ENCODE peak calls at places on chromosomes 2 and 18, in four cellular contexts. One of them, this sample, is unnamed.

GRCh38 chr18:36412778-36413177 is 115.3 kb downstream of the FHOD3 start:
- DNase-seq in astrocyte of the spinal cord: peak
- DNase-seq in HFF-Myc: no peak
- DNase-seq in activated naive CD4-positive, alpha-beta T cell treated with anti-CD3 and anti-CD28 coated beads, Interleukin-2, amount 10 ng/mL, durations not matched to agents 7 days and 5 days: no peak
- DNase-seq in this sample: peak

GRCh38 chr18:78739843-78740677 is 239.6 kb upstream of the SALL3 start:
- DNase-seq in activated naive CD4-positive, alpha-beta T cell treated with anti-CD3 and anti-CD28 coated beads, Interleukin-2, amount 10 ng/mL, durations not matched to agents 7 days and 5 days: no peak
- DNase-seq in HFF-Myc: no peak
- DNase-seq in astrocyte of the spinal cord: no peak
- DNase-seq in this sample: no peak

GRCh38 chr2:111161971-111162370 is 41.3 kb downstream of the BCL2L11 start:
- DNase-seq in astrocyte of the spinal cord: no peak
- DNase-seq in HFF-Myc: no peak
- DNase-seq in activated naive CD4-positive, alpha-beta T cell treated with anti-CD3 and anti-CD28 coated beads, Interleukin-2, amount 10 ng/mL, durations not matched to agents 7 days and 5 days: no peak
- DNase-seq in this sample: no peak

GRCh38 chr2:84946204-84947009 is 24.6 kb upstream of the KCMF1 start:
- DNase-seq in activated naive CD4-positive, alpha-beta T cell treated with anti-CD3 and anti-CD28 coated beads, Interleukin-2, amount 10 ng/mL, durations not matched to agents 7 days and 5 days: peak
- DNase-seq in HFF-Myc: no peak
- DNase-seq in astrocyte of the spinal cord: peak
- DNase-seq in this sample: peak

GRCh38 chr2:9189901-9190300 is 16.7 kb upstream of the ASAP2 start:
- DNase-seq in astrocyte of the spinal cord: no peak
- DNase-seq in activated naive CD4-positive, alpha-beta T cell treated with anti-CD3 and anti-CD28 coated beads, Interleukin-2, amount 10 ng/mL, durations not matched to agents 7 days and 5 days: no peak
- DNase-seq in HFF-Myc: no peak
- DNase-seq in this sample: no peak

GRCh38 chr2:1136071-1136470 is 185.4 kb downstream of the SNTG2 start:
- DNase-seq in astrocyte of the spinal cord: no peak
- DNase-seq in activated naive CD4-positive, alpha-beta T cell treated with anti-CD3 and anti-CD28 coated beads, Interleukin-2, amount 10 ng/mL, durations not matched to agents 7 days and 5 days: no peak
- DNase-seq in HFF-Myc: no peak
- DNase-seq in this sample: no peak

GRCh38 chr2:26174691-26175181 is 1.8 kb downstream of the GAREM2 start:
- DNase-seq in astrocyte of the spinal cord: no peak
- DNase-seq in HFF-Myc: no peak
- DNase-seq in activated naive CD4-positive, alpha-beta T cell treated with anti-CD3 and anti-CD28 coated beads, Interleukin-2, amount 10 ng/mL, durations not matched to agents 7 days and 5 days: no peak
- DNase-seq in this sample: no peak

GRCh38 chr2:237254369-237254861 is 159.5 kb downstream of the COL6A3 start:
- DNase-seq in HFF-Myc: no peak
- DNase-seq in astrocyte of the spinal cord: peak
- DNase-seq in activated naive CD4-positive, alpha-beta T cell treated with anti-CD3 and anti-CD28 coated beads, Interleukin-2, amount 10 ng/mL, durations not matched to agents 7 days and 5 days: no peak
- DNase-seq in this sample: no peak